ENCODE peak calls at places on chromosome 7, in four cellular contexts. M, D, S and Q are unnamed samples.

GRCh38 chr7:55133630-55134392 is 115.0 kb downstream of the EGFR start:
- DNase-seq in M (peak; percentile 86), S (peak; percentile 65), D (peak; percentile 59), Q (peak; percentile 70)

GRCh38 chr7:118052330-118052729 is 131.6 kb upstream of the LSM8 start:
- DNase-seq in S (no peak), M (no peak), D (no peak), Q (no peak)

GRCh38 chr7:41637051-41637450 is 65.8 kb downstream of the INHBA start:
- DNase-seq in D (no peak), S (no peak), M (no peak), Q (no peak)

GRCh38 chr7:151710646-151711434 is 166.1 kb downstream of the PRKAG2 start:
- DNase-seq in M (no peak), S (no peak), D (no peak), Q (no peak)

GRCh38 chr7:47580811-47581331 is 1.0 kb downstream of the TNS3 start:
- DNase-seq in S (no peak), D (no peak), M (peak; percentile 64), Q (no peak)

GRCh38 chr7:33959676-33960075 is 54.3 kb downstream of the BMPER start:
- DNase-seq in D (no peak), S (no peak), M (no peak), Q (no peak)

GRCh38 chr7:33671521-33672262 is 233.6 kb upstream of the BMPER start:
- DNase-seq in D (no peak), S (no peak), M (no peak), Q (no peak)

GRCh38 chr7:28410628-28411578 is 1.4 kb upstream of the CREB5 start:
- DNase-seq in M (peak; percentile 7), D (no peak), S (no peak), Q (peak; percentile 55)

GRCh38 chr7:91242097-91242846 is 22.0 kb upstream of the FZD1 start:
- DNase-seq in D (no peak), M (no peak), S (no peak), Q (no peak)

GRCh38 chr7:83697814-83698530 is 49.0 kb upstream of the SEMA3E start:
- DNase-seq in D (no peak), M (no peak), S (no peak), Q (no peak)

GRCh38 chr7:69489533-69489932 is 108.7 kb upstream of the AUTS2 start:
- DNase-seq in D (no peak), M (no peak), S (no peak), Q (no peak)

GRCh38 chr7:32298403-32299132 is 191.6 kb downstream of the LSM5 start:
- DNase-seq in S (no peak), M (no peak), D (no peak), Q (peak; percentile 58)

GRCh38 chr7:4131043-4131442 is 551.1 kb upstream of the FOXK1 start:
- DNase-seq in S (no peak), D (no peak), M (no peak), Q (no peak)

GRCh38 chr7:150788474-150789269 is 11.5 kb downstream of the TMEM176B start:
- DNase-seq in S (no peak), M (no peak), D (no peak), Q (peak; percentile 71)

GRCh38 chr7:96085953-96086352 is 235.9 kb downstream of the SLC25A13 start:
- DNase-seq in S (no peak), M (no peak), D (no peak), Q (no peak)

GRCh38 chr7:94087664-94088352 is 83.7 kb upstream of the BET1 start:
- DNase-seq in S (peak; percentile 54), M (peak; percentile 72), D (peak; percentile 31), Q (no peak)

GRCh38 chr7:46603780-46604725 is 683.0 kb upstream of the IGFBP3 start:
- DNase-seq in S (no peak), D (peak; percentile 53), M (no peak), Q (peak; percentile 95)

GRCh38 chr7:77674878-77675277 is 21.4 kb upstream of the RSBN1L start:
- DNase-seq in S (peak; percentile 48), M (peak; percentile 29), D (peak; percentile 70), Q (no peak)

GRCh38 chr7:29413511-29414178 is 150.0 kb upstream of the PRR15 start:
- DNase-seq in D (no peak), S (no peak), M (no peak), Q (no peak)

GRCh38 chr7:143936087-143937009 is 1.3 kb downstream of the OR2F2 start:
- DNase-seq in M (no peak), D (no peak), S (no peak), Q (no peak)

GRCh38 chr7:154928136-154929005 is 74.6 kb downstream of the PAXIP1 start:
- DNase-seq in D (no peak), S (peak; percentile 91), M (peak; percentile 92), Q (no peak)

GRCh38 chr7:36153571-36154097 is 580 bp downstream of the EEPD1 start:
- DNase-seq in M (no peak), S (no peak), D (peak; percentile 39), Q (no peak)

GRCh38 chr7:83442911-83443310 is 206.0 kb downstream of the SEMA3E start:
- DNase-seq in M (no peak), S (no peak), D (no peak), Q (no peak)

GRCh38 chr7:27248911-27249723 is 6.5 kb downstream of the EVX1 start:
- DNase-seq in M (no peak), S (no peak), D (no peak), Q (no peak)

GRCh38 chr7:108372601-108373000 is 83.6 kb downstream of the NRCAM start:
- DNase-seq in M (no peak), D (no peak), S (no peak), Q (no peak)

GRCh38 chr7:25924061-25924460 is 227.9 kb upstream of the NFE2L3 start:
- DNase-seq in S (no peak), M (no peak), D (no peak), Q (no peak)

GRCh38 chr7:141158562-141158961 is 84.7 kb downstream of the TMEM178B start:
- DNase-seq in M (peak; percentile 68), S (peak; percentile 38), D (peak; percentile 37), Q (peak; percentile 46)

GRCh38 chr7:98240961-98241673 is 10.9 kb downstream of the TECPR1 start:
- DNase-seq in M (peak; percentile 51), D (no peak), S (peak; percentile 18), Q (peak; percentile 61)

GRCh38 chr7:64888561-64888900 is 14.5 kb upstream of the ZNF273 start:
- DNase-seq in D (no peak), M (no peak), S (no peak), Q (no peak)

GRCh38 chr7:149869291-149869650 is 4.5 kb upstream of the ATP6V0E2 start:
- DNase-seq in S (no peak), M (no peak), D (no peak), Q (no peak)

GRCh38 chr7:31950101-31950755 is 120.0 kb downstream of the PDE1C start:
- DNase-seq in D (no peak), S (no peak), M (no peak), Q (no peak)

GRCh38 chr7:141704741-141705140 is 2.8 kb upstream of the DENND11 start:
- DNase-seq in M (no peak), S (no peak), D (no peak), Q (no peak)

GRCh38 chr7:77428777-77429231 is 12.7 kb upstream of the GSAP start:
- DNase-seq in D (peak; percentile 87), S (no peak), M (no peak), Q (no peak)